ENCODE peak calls at places on chromosomes 3 and 15, in four cellular contexts. R is endodermal cell, Y is EL, A is GM06990. X is an unnamed sample.

GRCh38 chr15:67967871-67968423 is 86.2 kb upstream of the PIAS1 start:
- DNase-seq in R (peak; percentile 88), Y (peak; percentile 77), A (peak; percentile 57), X (no peak)

GRCh38 chr3:24683090-24683489 is 188.4 kb upstream of the THRB start:
- DNase-seq in R (no peak), A (no peak), Y (peak; percentile 17), X (no peak)

GRCh38 chr15:65033659-65034269 is 4.3 kb upstream of the MTFMT start:
- DNase-seq in R (no peak), Y (peak; percentile 49), A (no peak), X (no peak)

GRCh38 chr3:196227629-196228493 is 11.5 kb downstream of the SLC51A start:
- DNase-seq in R (peak; percentile 57), Y (peak; percentile 33), A (no peak), X (no peak)

GRCh38 chr3:42120866-42121265 is 29.7 kb downstream of the TRAK1 start:
- DNase-seq in A (no peak), Y (no peak), R (no peak), X (no peak)

GRCh38 chr3:45948409-45948808 is 5.1 kb downstream of the CXCR6 start:
- DNase-seq in Y (peak; percentile 89), A (no peak), R (no peak), X (no peak)

GRCh38 chr15:100112636-100113305 is 229.0 kb downstream of the ADAMTS17 start:
- DNase-seq in A (no peak), Y (no peak), R (no peak), X (no peak)

GRCh38 chr3:18444597-18445420 is 19.7 kb upstream of the SATB1 start:
- DNase-seq in R (peak; percentile 87), A (peak; percentile 30), Y (peak; percentile 47), X (no peak)

GRCh38 chr3:24985631-24986030 is 442.4 kb upstream of the RARB start:
- DNase-seq in R (no peak), A (no peak), Y (no peak), X (no peak)

GRCh38 chr15:80152896-80153876 is at the start of gene FAH:
- DNase-seq in R (peak; percentile 78), A (peak; percentile 84), Y (peak; percentile 49), X (no peak)

GRCh38 chr3:56772926-56773587 is 28.7 kb downstream of the ARHGEF3 start:
- DNase-seq in A (no peak), Y (no peak), R (no peak), X (no peak)

GRCh38 chr15:81069909-81070308 is 64.2 kb upstream of the CFAP161 start:
- DNase-seq in R (no peak), Y (no peak), A (no peak), X (no peak)

GRCh38 chr15:83053151-83053550 is 13.9 kb downstream of the BTBD1 start:
- DNase-seq in A (no peak), Y (peak; percentile 84), R (no peak), X (no peak)

GRCh38 chr15:90364251-90364650 is 12.2 kb downstream of the ZNF774 start:
- DNase-seq in Y (peak; percentile 80), R (no peak), A (no peak), X (no peak)

GRCh38 chr3:134360046-134360445 is 14.2 kb downstream of the AMOTL2 start:
- DNase-seq in R (peak; percentile 56), Y (no peak), A (no peak), X (no peak)

GRCh38 chr3:52188586-52189404 is 9.2 kb upstream of the ALAS1 start:
- DNase-seq in R (no peak), Y (no peak), A (no peak), X (no peak)

GRCh38 chr15:69034352-69034751 is 19.9 kb downstream of the NOX5 start:
- DNase-seq in R (no peak), Y (peak; percentile 83), A (no peak), X (no peak)

GRCh38 chr3:165783383-165783782 is 53.8 kb downstream of the BCHE start:
- DNase-seq in R (no peak), Y (no peak), A (no peak), X (no peak)

GRCh38 chr3:127391436-127392145 is 103.7 kb upstream of the PRR20G start:
- DNase-seq in Y (no peak), A (no peak), R (peak; percentile 47), X (no peak)

GRCh38 chr15:70955151-70955550 is 62.5 kb downstream of the LRRC49 start:
- DNase-seq in A (no peak), Y (peak; percentile 84), R (no peak), X (no peak)